ENCODE peak calls at places on chromosomes 6 and 20, in seven cellular contexts. P is right atrium auricular region, A is A549, C is mesendoderm, K is colonic mucosa, E is GM23338, G is spleen. Z is an unnamed sample.

GRCh38 chr6:38533064-38533463 is 106.7 kb downstream of the BTBD9 start:
- DNase-seq in P (no peak), A (no peak), C (no peak), K (no peak), E (no peak), G (no peak), Z (no peak)

GRCh38 chr20:44092551-44093248 is 94.3 kb downstream of the JPH2 start:
- DNase-seq in P (no peak), A (peak), C (peak), K (peak), E (peak), G (no peak), Z (no peak)

GRCh38 chr20:62907377-62908317 is 18.7 kb downstream of the DIDO1 start:
- DNase-seq in P (no peak), A (no peak), C (peak), K (no peak), E (peak), G (no peak), Z (no peak)

GRCh38 chr20:61933951-61934715 is 131.5 kb downstream of the TAF4 start:
- DNase-seq in P (no peak), A (no peak), C (peak), K (no peak), E (peak), G (peak), Z (peak)

GRCh38 chr6:53986165-53986720 is 125.0 kb upstream of the MLIP start:
- DNase-seq in P (no peak), A (peak), C (peak), K (peak), E (peak), G (no peak), Z (no peak)

GRCh38 chr6:11585426-11586016 is 48.0 kb downstream of the TMEM170B start:
- DNase-seq in P (no peak), A (peak), C (peak), K (no peak), E (peak), G (no peak), Z (no peak)

GRCh38 chr20:22560817-22561216 is 23.6 kb downstream of the FOXA2 start:
- DNase-seq in P (no peak), A (no peak), C (no peak), K (no peak), E (peak), G (no peak), Z (no peak)

GRCh38 chr6:37047933-37048850 is 42.7 kb downstream of the FGD2 start:
- DNase-seq in P (no peak), A (no peak), C (no peak), K (no peak), E (no peak), G (peak), Z (no peak)

GRCh38 chr6:158381214-158381613 is 68.9 kb downstream of the TULP4 start:
- DNase-seq in P (no peak), A (no peak), C (no peak), K (no peak), E (no peak), G (no peak), Z (no peak)

GRCh38 chr20:57878803-57879424 is 169.1 kb upstream of the PMEPA1 start:
- DNase-seq in P (peak), A (no peak), C (no peak), K (no peak), E (no peak), G (no peak), Z (no peak)

GRCh38 chr20:4192378-4193048 is 177.2 kb upstream of the RNF24 start:
- DNase-seq in P (no peak), A (peak), C (no peak), K (no peak), E (no peak), G (peak), Z (no peak)

GRCh38 chr6:106547961-106548453 is 81.3 kb downstream of the RTN4IP1 start:
- DNase-seq in P (no peak), A (no peak), C (peak), K (no peak), E (peak), G (no peak), Z (no peak)

GRCh38 chr6:7896465-7896987 is 14.1 kb downstream of the TXNDC5 start:
- DNase-seq in P (no peak), A (no peak), C (no peak), K (no peak), E (no peak), G (peak), Z (no peak)

GRCh38 chr6:2958802-2959201 is 12.6 kb downstream of the SERPINB6 start:
- DNase-seq in P (no peak), A (no peak), C (no peak), K (no peak), E (no peak), G (no peak), Z (no peak)

GRCh38 chr6:14518515-14519217 is 401.1 kb downstream of the CD83 start:
- DNase-seq in P (no peak), A (no peak), C (no peak), K (no peak), E (no peak), G (no peak), Z (no peak)

GRCh38 chr20:41052742-41053419 is 24.3 kb downstream of the TOP1 start:
- DNase-seq in P (no peak), A (no peak), C (no peak), K (no peak), E (peak), G (no peak), Z (no peak)

GRCh38 chr6:84553527-84553926 is 210.9 kb downstream of the TBX18 start:
- DNase-seq in P (no peak), A (no peak), C (no peak), K (no peak), E (no peak), G (no peak), Z (no peak)

GRCh38 chr6:111718990-111719389 is 113.3 kb upstream of the TRAF3IP2 start:
- DNase-seq in P (no peak), A (no peak), C (no peak), K (no peak), E (no peak), G (no peak), Z (no peak)

DNA sequence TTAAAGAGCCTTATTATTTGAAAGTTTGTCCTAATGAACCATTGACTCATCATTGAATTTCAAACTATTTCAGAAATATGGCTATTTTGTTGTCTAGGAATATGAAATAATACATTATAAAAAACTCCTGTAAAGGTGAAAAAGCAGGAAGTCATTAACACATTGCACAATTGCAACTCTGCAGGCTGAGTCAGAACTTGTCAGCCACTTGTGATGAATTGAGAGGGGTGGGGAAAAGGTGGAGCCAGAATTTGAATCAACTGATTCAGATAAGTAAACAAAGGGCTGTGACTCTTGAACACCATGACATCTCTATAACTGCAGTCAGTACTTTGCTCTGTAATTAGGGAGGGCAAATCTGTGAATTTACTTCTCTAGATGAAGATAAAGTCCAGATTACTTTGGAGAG is 6.0 kb downstream of the C6orf141 start:
- DNase-seq in P (no peak), A (peak), C (peak), K (peak), E (peak), G (no peak), Z (no peak)
- H3K27ac ChIP-seq in P (no peak), A (peak), C (no peak), K (peak), E (no peak), G (no peak), Z (no peak)

GRCh38 chr6:35178932-35179832 is 34.6 kb upstream of the SCUBE3 start:
- DNase-seq in P (no peak), A (no peak), C (peak), K (no peak), E (peak), G (no peak), Z (no peak)

GRCh38 chr6:35183281-35183680 is 30.5 kb upstream of the SCUBE3 start:
- DNase-seq in P (no peak), A (no peak), C (no peak), K (no peak), E (no peak), G (no peak), Z (no peak)

GRCh38 chr6:35181933-35182612 is 31.7 kb upstream of the SCUBE3 start:
- DNase-seq in P (peak), A (peak), C (peak), K (peak), E (peak), G (no peak), Z (no peak)

GRCh38 chr6:35183935-35184334 is 29.8 kb upstream of the SCUBE3 start:
- DNase-seq in P (no peak), A (no peak), C (no peak), K (no peak), E (no peak), G (no peak), Z (no peak)

DNA sequence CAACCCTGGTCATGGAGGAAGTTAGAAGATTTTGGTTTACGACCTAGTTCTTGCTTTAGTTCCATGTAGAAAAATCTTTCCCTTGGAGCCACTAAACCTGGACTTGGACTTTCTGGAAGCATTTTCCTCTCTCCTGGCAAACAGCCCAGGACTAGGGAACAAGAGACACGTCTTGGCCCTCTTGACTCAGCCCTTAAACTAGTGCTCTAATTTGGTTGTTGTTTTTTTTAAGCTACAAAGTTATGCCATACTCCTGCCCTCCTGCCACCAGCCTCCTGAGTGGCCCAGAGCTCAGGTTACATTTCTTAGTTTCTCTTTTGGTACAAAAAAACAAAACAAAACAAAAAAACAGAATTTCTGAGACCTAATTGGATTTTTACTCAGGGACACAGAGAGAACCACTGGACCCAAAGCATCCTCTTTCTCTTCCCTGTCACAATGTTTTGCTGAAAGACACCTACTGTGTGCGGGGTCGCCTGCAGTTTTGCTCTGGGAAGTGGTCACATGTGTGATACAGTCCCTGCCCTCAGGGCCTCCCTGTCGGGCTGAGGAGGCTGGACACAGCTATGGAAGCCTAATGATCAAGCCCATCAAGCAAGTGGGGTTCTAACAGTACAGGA is 32.3 kb upstream of the SCUBE3 start:
- DNase-seq in P (no peak), A (no peak), C (peak), K (peak), E (no peak), G (no peak), Z (peak)
- H3K27ac ChIP-seq in P (peak), A (peak), C (no peak), K (no peak), E (no peak), G (no peak), Z (no peak)

GRCh38 chr6:167748458-167749379 is 78.0 kb upstream of the AFDN start:
- DNase-seq in P (no peak), A (no peak), C (no peak), K (no peak), E (no peak), G (peak), Z (no peak)

GRCh38 chr6:167747645-167748044 is 79.1 kb upstream of the AFDN start:
- DNase-seq in P (no peak), A (no peak), C (no peak), K (no peak), E (no peak), G (no peak), Z (no peak)

GRCh38 chr6:167751579-167752115 is 75.1 kb upstream of the AFDN start:
- DNase-seq in P (no peak), A (no peak), C (no peak), K (no peak), E (no peak), G (peak), Z (no peak)

GRCh38 chr6:167748046-167748445 is 78.7 kb upstream of the AFDN start:
- DNase-seq in P (no peak), A (no peak), C (no peak), K (no peak), E (no peak), G (peak), Z (no peak)

DNA sequence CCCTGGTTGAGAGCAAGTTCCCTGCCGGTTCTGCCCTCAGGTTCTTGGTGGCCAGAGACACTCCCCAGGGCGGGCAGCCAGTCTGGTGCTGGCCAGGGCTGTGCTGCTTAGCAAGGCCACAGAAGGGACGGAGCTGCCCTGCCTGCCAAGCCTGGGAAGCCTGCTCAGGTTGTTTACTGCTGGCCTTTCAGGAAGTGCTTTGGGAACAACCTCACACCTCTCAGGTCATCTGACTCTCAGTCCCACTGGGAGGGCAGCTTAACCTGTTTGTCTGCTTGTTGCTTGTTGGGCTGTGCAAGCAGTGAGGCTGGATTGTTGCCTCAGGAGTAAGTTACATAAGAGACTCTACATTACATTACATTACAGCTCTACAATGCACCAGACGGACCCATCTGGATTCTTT is 75.8 kb upstream of the AFDN start:
- DNase-seq in P (no peak), A (no peak), C (peak), K (peak), E (peak), G (peak), Z (peak)
- H3K27ac ChIP-seq in P (peak), A (no peak), C (peak), K (no peak), E (no peak), G (no peak), Z (no peak)

DNA sequence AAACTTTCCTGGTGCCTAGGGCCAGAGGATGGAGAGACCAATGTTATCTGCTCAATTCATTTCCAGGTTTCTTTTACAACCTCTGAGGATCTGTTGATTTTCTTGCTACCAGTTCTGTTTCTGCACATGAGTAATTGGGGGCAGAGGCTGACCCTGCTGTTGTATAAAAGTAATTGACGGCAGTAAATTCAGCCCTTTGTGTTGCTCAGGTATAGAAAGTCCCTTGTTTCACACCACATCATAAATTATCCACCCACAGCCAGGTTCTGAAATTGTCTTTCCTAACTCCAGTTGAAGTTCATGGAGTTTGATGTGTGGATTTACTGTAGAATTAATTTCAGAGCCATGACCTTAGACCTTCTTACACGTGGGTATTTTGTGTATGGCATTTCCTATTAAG is 107.4 kb upstream of the GRIK2 start:
- DNase-seq in P (no peak), A (no peak), C (no peak), K (no peak), E (no peak), G (no peak), Z (no peak)
- H3K27ac ChIP-seq in P (no peak), A (no peak), C (no peak), K (no peak), E (no peak), G (no peak), Z (no peak)

DNA sequence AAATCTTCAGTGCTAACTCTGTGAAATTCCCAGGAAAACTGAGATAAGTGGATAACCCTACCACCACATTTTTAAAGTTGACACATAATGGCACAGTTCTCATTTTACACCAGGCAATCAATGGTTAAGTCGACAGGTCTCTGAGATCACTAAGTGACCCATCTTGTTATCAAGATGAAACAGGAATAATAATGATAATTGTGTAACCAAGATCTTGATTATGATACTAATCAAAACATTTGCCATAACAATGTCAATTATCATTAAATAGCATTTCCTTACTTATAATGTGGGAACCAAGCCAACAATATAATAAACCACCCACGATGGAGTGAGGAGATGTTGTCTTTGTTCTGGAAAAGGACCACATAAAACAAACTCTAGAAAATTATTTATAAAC is 541.6 kb downstream of the TFAP2B start:
- DNase-seq in P (no peak), A (no peak), C (no peak), K (no peak), E (no peak), G (no peak), Z (no peak)
- H3K27ac ChIP-seq in P (no peak), A (no peak), C (no peak), K (no peak), E (no peak), G (no peak), Z (no peak)

GRCh38 chr6:90076471-90076870 is 182.2 kb downstream of the GJA10 start:
- DNase-seq in P (no peak), A (no peak), C (no peak), K (no peak), E (no peak), G (no peak), Z (no peak)
- H3K27ac ChIP-seq in P (no peak), A (no peak), C (no peak), K (no peak), E (no peak), G (no peak), Z (no peak)

DNA sequence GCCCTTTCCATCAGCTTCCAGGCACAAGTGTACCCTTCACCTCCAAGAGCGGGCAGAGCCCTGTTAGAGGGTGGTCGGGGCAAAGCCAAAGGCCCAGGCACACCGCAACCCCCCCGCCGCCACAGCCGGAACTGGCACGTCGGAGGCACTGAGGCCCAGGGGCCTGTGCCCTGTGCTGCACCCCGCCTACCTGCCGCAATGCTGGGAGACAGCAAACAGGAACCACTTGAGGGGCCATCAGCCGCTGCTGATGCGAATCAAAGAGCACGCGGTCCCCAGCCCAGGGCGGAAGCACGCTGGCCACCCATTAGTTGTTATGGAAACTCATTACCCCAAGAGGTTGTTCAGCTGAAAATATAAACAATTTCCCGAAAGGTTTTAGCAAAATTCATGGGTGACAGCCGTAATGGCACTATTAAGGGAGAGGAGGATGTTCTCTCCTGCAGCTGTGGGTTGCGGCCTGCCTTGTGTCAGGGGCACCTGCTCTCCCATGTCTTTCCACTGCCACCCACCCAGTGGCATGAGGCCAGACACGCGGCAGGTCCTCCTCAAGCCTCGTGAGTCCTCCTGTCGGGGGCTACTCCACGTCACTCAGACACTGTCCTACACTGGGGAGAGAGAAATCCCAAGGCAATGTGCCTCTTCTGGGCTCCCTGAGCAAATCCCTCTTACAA is 65.3 kb downstream of the EDN3 start:
- DNase-seq in P (no peak), A (no peak), C (no peak), K (no peak), E (no peak), G (peak), Z (no peak)
- H3K27ac ChIP-seq in P (no peak), A (no peak), C (no peak), K (no peak), E (no peak), G (peak), Z (no peak)

GRCh38 chr20:17605131-17605660 is 35.3 kb downstream of the DSTN start:
- DNase-seq in P (no peak), A (no peak), C (no peak), K (peak), E (no peak), G (no peak), Z (no peak)
- H3K27ac ChIP-seq in P (no peak), A (no peak), C (no peak), K (peak), E (no peak), G (no peak), Z (no peak)

DNA sequence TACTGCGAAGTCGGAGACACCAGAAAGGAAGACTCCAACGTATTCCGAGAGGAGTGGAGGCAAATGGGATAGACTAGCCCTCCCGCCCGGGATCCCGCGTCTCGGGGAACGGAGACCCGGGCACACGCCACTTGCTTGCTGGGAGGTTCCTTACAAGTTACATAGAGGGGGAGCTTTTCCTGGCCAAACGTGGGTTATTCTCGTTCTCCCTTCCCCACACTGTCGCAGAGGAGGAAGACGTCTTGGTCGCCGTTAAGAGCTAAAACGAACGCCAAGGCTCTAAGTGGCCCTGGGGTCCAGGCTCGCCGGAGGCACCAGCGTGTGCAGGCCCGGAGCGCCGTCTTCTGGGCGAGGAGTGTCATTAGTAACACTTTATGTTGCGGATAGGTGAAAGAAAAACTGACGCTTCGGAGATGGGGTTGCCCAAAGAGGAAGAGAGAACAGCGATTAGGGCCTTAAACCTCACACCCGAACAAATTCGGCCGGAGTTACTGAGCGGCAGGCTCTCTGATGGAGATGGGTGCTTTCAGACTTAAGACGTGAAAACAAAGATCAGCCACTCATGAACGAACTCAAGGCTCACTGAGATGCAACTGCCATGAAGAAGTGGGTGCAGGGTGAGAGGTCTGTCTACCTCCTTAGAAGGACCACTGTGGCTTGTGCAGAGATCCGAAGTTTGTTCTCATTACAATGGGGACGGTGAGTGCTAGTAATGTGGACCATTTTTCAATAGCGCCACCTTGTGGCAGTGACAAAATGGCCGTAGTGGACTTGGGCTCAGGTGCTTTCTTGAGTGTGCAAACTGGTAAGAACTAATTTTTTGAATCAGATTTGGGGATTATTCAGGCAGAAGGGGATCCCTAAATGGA is 11.7 kb upstream of the ZNF311 start:
- DNase-seq in P (peak), A (peak), C (peak), K (peak), E (peak), G (peak), Z (peak)
- H3K27ac ChIP-seq in P (peak), A (peak), C (no peak), K (peak), E (no peak), G (peak), Z (no peak)

GRCh38 chr6:159692303-159693127 is 526 bp downstream of the SOD2 start:
- DNase-seq in P (peak), A (peak), C (peak), K (peak), E (peak), G (peak), Z (peak)
- H3K27ac ChIP-seq in P (peak), A (peak), C (no peak), K (peak), E (peak), G (peak), Z (peak)